ENCODE peak calls at places on chromosomes 11 and 22, in four cellular contexts. Q is WERI-Rb-1, B is stomach, A is adrenal gland. Y is an unnamed sample.

GRCh38 chr11:124483422-124483821 is 37.9 kb upstream of the OR8B8 start:
- DNase-seq in Q (no peak), B (no peak), A (no peak), Y (peak; percentile 16)

GRCh38 chr22:19970479-19971275 is 29.1 kb upstream of the TXNRD2 start:
- DNase-seq in Q (peak; percentile 78), B (peak; percentile 74), A (peak; percentile 75), Y (peak; percentile 54)

GRCh38 chr11:1732421-1733008 is 17.9 kb downstream of the IFITM10 start:
- DNase-seq in Q (no peak), B (no peak), A (no peak), Y (no peak)

GRCh38 chr11:91261513-91261912 is 963.1 kb upstream of the FAT3 start:
- DNase-seq in Q (no peak), B (no peak), A (no peak), Y (no peak)

GRCh38 chr11:83008581-83008923 is 63.1 kb downstream of the RAB30 start:
- DNase-seq in Q (no peak), B (no peak), A (no peak), Y (no peak)

GRCh38 chr11:131511794-131512193 is 141.4 kb downstream of the NTM start:
- DNase-seq in Q (peak; percentile 73), B (peak; percentile 69), A (peak; percentile 30), Y (peak; percentile 60)

GRCh38 chr11:64917663-64917995 is 620 bp upstream of the ATG2A start:
- DNase-seq in Q (no peak), B (no peak), A (no peak), Y (no peak)

GRCh38 chr22:50739279-50739691 is 1.3 kb downstream of the ACR start:
- DNase-seq in Q (no peak), B (peak; percentile 17), A (peak; percentile 5), Y (no peak)

GRCh38 chr22:50340157-50340879 is 2.8 kb upstream of the PPP6R2 start:
- DNase-seq in Q (peak; percentile 36), B (no peak), A (no peak), Y (no peak)

GRCh38 chr11:369336-370018 is at the start of gene B4GALNT4:
- DNase-seq in Q (peak; percentile 57), B (no peak), A (no peak), Y (no peak)

GRCh38 chr11:28871090-28871489 is 762.9 kb downstream of the METTL15 start:
- DNase-seq in Q (no peak), B (no peak), A (no peak), Y (no peak)

GRCh38 chr11:32870676-32871075 is 21.9 kb upstream of the QSER1 start:
- DNase-seq in Q (peak; percentile 34), B (no peak), A (no peak), Y (no peak)

GRCh38 chr11:12757416-12757815 is 83.2 kb downstream of the TEAD1 start:
- DNase-seq in Q (no peak), B (no peak), A (no peak), Y (no peak)

GRCh38 chr22:38345782-38346181 is 28.5 kb upstream of the CSNK1E start:
- DNase-seq in Q (no peak), B (peak; percentile 19), A (no peak), Y (no peak)

GRCh38 chr11:45933131-45933821 is 10.8 kb downstream of the LARGE2 start:
- DNase-seq in Q (no peak), B (peak; percentile 79), A (no peak), Y (no peak)

GRCh38 chr11:73217131-73217809 is 811 bp upstream of the P2RY2 start:
- DNase-seq in Q (no peak), B (no peak), A (peak; percentile 60), Y (no peak)

GRCh38 chr11:35873721-35874120 is 70.1 kb upstream of the LDLRAD3 start:
- DNase-seq in Q (no peak), B (no peak), A (no peak), Y (no peak)

GRCh38 chr11:13120691-13121090 is 111.6 kb downstream of the RASSF10 start:
- DNase-seq in Q (no peak), B (no peak), A (no peak), Y (no peak)

GRCh38 chr11:71452354-71453020 is 516 bp upstream of the NADSYN1 start:
- DNase-seq in Q (peak; percentile 44), B (peak; percentile 63), A (peak; percentile 74), Y (no peak)

GRCh38 chr11:128095459-128096096 is 491.8 kb downstream of the ETS1 start:
- DNase-seq in Q (no peak), B (no peak), A (no peak), Y (no peak)

GRCh38 chr11:108592591-108593213 is 866 bp downstream of the EXPH5 start:
- DNase-seq in Q (peak; percentile 44), B (peak; percentile 37), A (peak; percentile 27), Y (no peak)

GRCh38 chr11:2789791-2790580 is 90.2 kb upstream of the KCNQ1OT1 start:
- DNase-seq in Q (no peak), B (peak; percentile 23), A (peak; percentile 10), Y (no peak)

DNA sequence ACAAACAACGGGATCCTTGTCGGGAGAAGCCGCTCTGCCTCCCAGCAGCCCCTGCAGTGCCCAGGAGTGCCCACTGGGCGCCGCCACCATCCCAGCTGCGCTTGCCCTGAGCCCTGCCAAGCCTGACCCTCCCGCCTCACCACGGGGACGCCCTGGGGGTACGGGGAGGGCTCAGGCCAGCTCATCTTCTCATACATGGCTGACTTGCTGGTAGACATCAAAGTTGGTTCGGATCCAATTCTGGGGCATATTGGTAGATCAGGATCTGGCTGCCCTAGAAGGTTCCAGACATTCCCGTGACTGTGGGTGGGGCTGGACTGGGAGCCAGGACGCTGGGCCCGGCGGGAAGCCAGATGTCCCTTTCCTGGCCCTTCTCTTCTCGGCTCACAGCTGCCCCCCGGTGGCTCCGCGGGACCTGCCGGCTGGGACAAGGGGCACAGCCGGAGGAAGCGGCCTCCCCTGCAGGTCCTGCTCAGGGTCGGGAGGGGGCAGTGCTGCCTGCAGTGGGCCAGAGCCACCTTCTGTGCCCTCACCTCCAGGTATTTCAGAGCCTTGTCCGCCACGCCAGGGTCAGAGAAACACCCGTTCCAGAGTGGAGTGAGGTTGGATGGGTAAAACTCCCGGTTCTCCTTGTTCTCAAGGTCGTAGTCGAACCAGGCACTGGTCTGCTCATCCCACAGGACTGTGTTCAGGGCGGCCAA is 10.6 kb upstream of the TREH start:
- DNase-seq in Q (peak; percentile 97), B (peak; percentile 84), A (peak; percentile 94), Y (peak; percentile 87)
- H3K4me3 ChIP-seq in Q (peak overlapping the region; percentile 44), B (peak overlapping the region; percentile 37), A (peak overlapping the region; percentile 57), Y (peak overlapping the region; percentile 26)

GRCh38 chr22:29041408-29041807 is 20.2 kb downstream of the C22orf31 start:
- DNase-seq in Q (no peak), B (peak; percentile 49), A (no peak), Y (no peak)

GRCh38 chr22:29040385-29041275 is 21.0 kb downstream of the C22orf31 start:
- DNase-seq in Q (peak; percentile 58), B (peak; percentile 74), A (peak; percentile 78), Y (peak; percentile 64)

GRCh38 chr22:29048822-29049654 is 12.6 kb downstream of the C22orf31 start:
- DNase-seq in Q (no peak), B (no peak), A (no peak), Y (no peak)

GRCh38 chr22:29043906-29044575 is 17.6 kb downstream of the C22orf31 start:
- DNase-seq in Q (no peak), B (no peak), A (no peak), Y (no peak)

DNA sequence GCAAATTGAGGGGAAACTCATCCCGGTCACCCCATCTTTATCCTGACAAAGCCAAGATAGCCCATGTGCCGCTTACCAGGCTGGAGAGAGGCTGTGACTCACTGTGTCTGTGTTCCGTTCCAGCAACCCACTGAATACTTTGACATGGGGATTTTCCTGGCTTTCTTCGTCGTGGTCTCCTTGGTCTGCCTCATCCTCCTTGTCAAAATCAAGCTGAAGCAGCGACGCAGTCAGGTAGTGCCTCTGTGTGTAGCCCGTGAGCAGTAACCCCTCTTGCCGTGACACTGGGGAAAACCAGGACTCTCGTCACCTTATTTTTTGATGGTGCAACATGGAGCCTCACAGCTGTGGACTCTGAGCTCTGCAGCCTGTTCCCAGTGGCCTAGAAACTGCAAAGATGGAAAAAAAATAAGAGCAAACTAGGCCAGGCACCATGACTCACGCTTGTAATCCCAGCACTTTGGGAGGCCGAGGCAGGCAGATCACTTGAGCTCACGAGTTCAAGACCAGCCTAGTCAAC is 16.9 kb downstream of the C22orf31 start:
- DNase-seq in Q (no peak), B (no peak), A (peak; percentile 75), Y (no peak)
- H3K27ac ChIP-seq in Q (no peak overlapping the region), B (peak overlapping the region; percentile 79), A (peak overlapping the region; percentile 88), Y (no peak overlapping the region)

GRCh38 chr11:6746626-6747025 is 25.1 kb downstream of the OR2AG2 start:
- DNase-seq in Q (no peak), B (no peak), A (no peak), Y (no peak)
- H3K4me3 ChIP-seq in Q (no peak overlapping the region), B (peak overlapping the region; percentile 25), A (peak overlapping the region; percentile 3), Y (no peak overlapping the region)

DNA sequence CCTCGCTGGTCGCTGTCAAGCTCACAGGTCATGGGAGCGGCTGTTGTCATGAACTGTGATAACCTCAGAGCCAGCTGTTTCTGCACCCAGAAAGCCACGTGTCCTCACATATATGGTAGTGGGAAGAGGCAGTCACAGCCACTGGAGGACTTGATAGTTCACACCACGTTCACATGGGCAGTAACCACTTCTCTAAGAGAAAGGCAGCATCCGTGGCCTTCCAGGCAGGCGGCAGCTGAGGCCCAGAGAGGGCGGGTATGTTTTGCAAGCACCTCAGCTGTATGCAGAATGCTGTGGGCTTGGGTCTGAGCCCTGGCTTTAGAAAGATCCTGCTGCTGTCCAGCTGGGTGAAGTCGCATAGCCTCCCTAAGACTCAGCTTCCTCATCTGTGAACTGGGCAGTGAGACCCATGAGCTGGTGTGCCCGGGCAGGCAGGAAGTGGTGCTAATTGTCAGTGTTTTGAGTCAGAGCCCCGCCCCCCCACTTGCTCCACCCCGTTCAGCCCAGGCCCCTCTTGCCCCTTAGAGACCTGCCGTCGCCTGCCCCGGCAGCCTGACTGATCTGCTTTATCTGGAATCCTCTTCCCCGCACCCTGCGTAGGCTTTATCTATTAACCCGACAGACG is 13.3 kb downstream of the TTC38 start:
- DNase-seq in Q (no peak), B (no peak), A (no peak), Y (no peak)
- H3K27ac ChIP-seq in Q (no peak overlapping the region), B (peak overlapping the region; percentile 14), A (no peak overlapping the region), Y (no peak overlapping the region)